ENCODE peak calls at places on chromosomes 4 and X, in seven cellular contexts. G is right atrium auricular region; T is NCI-H146; X is NCI-H2081; M is stimulated activated CD8-positive, alpha-beta memory T cell treated with anti-CD3 and anti-CD28 coated beads, Interleukin-15, amount 100 ng/mL, for 4 hours; L is AG10803; F is Daoy. A is an unnamed sample.

GRCh38 chrX:9829308-9830267 is 43.4 kb downstream of the SHROOM2 start:
- DNase-seq in X (no peak), G (no peak), F (peak; percentile 79), M (no peak), L (no peak), T (no peak), A (no peak)

GRCh38 chrX:153635788-153636668 is 11.0 kb upstream of the DUSP9 start:
- DNase-seq in L (no peak), F (peak; percentile 62), X (no peak), M (no peak), T (peak; percentile 17), G (no peak), A (no peak)

GRCh38 chrX:26050099-26050498 is 88.0 kb upstream of the MAGEB18 start:
- DNase-seq in F (no peak), X (no peak), M (no peak), T (no peak), G (no peak), L (no peak), A (no peak)

GRCh38 chr4:808860-809570 is 16.9 kb downstream of the CPLX1 start:
- DNase-seq in M (no peak), F (no peak), T (no peak), G (no peak), L (no peak), X (no peak), A (no peak)

GRCh38 chr4:174107749-174108354 is 175.6 kb downstream of the FBXO8 start:
- DNase-seq in L (no peak), M (no peak), G (no peak), T (no peak), X (no peak), F (no peak), A (no peak)

GRCh38 chr4:85807247-85807915 is 332.4 kb downstream of the ARHGAP24 start:
- DNase-seq in F (peak; percentile 83), T (no peak), X (no peak), L (peak; percentile 88), G (peak; percentile 76), M (no peak), A (no peak)

GRCh38 chrX:17859609-17860178 is 1.4 kb downstream of the RAI2 start:
- DNase-seq in G (no peak), T (peak; percentile 29), F (no peak), M (no peak), X (peak; percentile 3), L (no peak), A (peak; percentile 40)

GRCh38 chr4:82467442-82467841 is 37.1 kb downstream of the ENOPH1 start:
- DNase-seq in M (no peak), F (no peak), L (peak; percentile 15), X (no peak), G (no peak), T (peak; percentile 67), A (no peak)

GRCh38 chrX:107700317-107700774 is 72.0 kb downstream of the PRPS1 start:
- DNase-seq in T (no peak), F (no peak), M (no peak), X (no peak), G (no peak), L (peak; percentile 29), A (no peak)

GRCh38 chr4:186840771-186841301 is 117.2 kb upstream of the FAT1 start:
- DNase-seq in F (peak; percentile 35), L (no peak), T (no peak), G (peak; percentile 62), X (no peak), M (no peak), A (no peak)

GRCh38 chr4:10593130-10593529 is 91.4 kb downstream of the CLNK start:
- DNase-seq in X (no peak), T (peak; percentile 27), L (no peak), G (no peak), F (no peak), M (no peak), A (no peak)

A was measured in retina.